ENCODE peak calls at places on chromosomes 7 and 10, in eight cellular contexts. One of them, this sample, is unnamed.
A peak's percentile ranks its signal among the peaks of the same experiment; 100 is the strongest.

GRCh38 chr7:32618987-32619386 is 123.7 kb downstream of the AVL9 start:
- DNase-seq in HFF-Myc: no peak
- DNase-seq in T-helper 1 cell: no peak
- DNase-seq in RWPE1: no peak
- DNase-seq in stimulated activated CD8-positive, alpha-beta memory T cell treated with anti-CD3 and anti-CD28 coated beads, Interleukin-7, amount 100 ng/mL, for 4 hours: no peak
- DNase-seq in GM06990: no peak
- DNase-seq in lung microvascular endothelial cell: no peak
- DNase-seq in nucleus accumbens: no peak
- DNase-seq in this sample: no peak

GRCh38 chr7:30965372-30965771 is 1.6 kb downstream of the GHRHR start:
- DNase-seq in nucleus accumbens: no peak
- DNase-seq in stimulated activated CD8-positive, alpha-beta memory T cell treated with anti-CD3 and anti-CD28 coated beads, Interleukin-7, amount 100 ng/mL, for 4 hours: no peak
- DNase-seq in HFF-Myc: no peak
- DNase-seq in T-helper 1 cell: no peak
- DNase-seq in lung microvascular endothelial cell: no peak
- DNase-seq in GM06990: no peak
- DNase-seq in RWPE1: no peak
- DNase-seq in this sample: no peak

GRCh38 chr7:42843209-42843800 is 68.6 kb downstream of the C7orf25 start:
- DNase-seq in nucleus accumbens: no peak
- DNase-seq in HFF-Myc: no peak
- DNase-seq in T-helper 1 cell: no peak
- DNase-seq in GM06990: no peak
- DNase-seq in stimulated activated CD8-positive, alpha-beta memory T cell treated with anti-CD3 and anti-CD28 coated beads, Interleukin-7, amount 100 ng/mL, for 4 hours: no peak
- DNase-seq in RWPE1: peak; percentile 53
- DNase-seq in lung microvascular endothelial cell: peak; percentile 57
- DNase-seq in this sample: no peak

GRCh38 chr7:774161-775109 is 47.4 kb upstream of the PRKAR1B start:
- DNase-seq in stimulated activated CD8-positive, alpha-beta memory T cell treated with anti-CD3 and anti-CD28 coated beads, Interleukin-7, amount 100 ng/mL, for 4 hours: peak; percentile 30
- DNase-seq in T-helper 1 cell: peak; percentile 41
- DNase-seq in GM06990: peak; percentile 56
- DNase-seq in RWPE1: peak; percentile 67
- DNase-seq in lung microvascular endothelial cell: peak; percentile 45
- DNase-seq in nucleus accumbens: peak; percentile 17
- DNase-seq in HFF-Myc: no peak
- DNase-seq in this sample: no peak

GRCh38 chr7:28708458-28708951 is 249.6 kb downstream of the TRIL start:
- DNase-seq in stimulated activated CD8-positive, alpha-beta memory T cell treated with anti-CD3 and anti-CD28 coated beads, Interleukin-7, amount 100 ng/mL, for 4 hours: no peak
- DNase-seq in lung microvascular endothelial cell: no peak
- DNase-seq in nucleus accumbens: peak; percentile 26
- DNase-seq in GM06990: no peak
- DNase-seq in HFF-Myc: no peak
- DNase-seq in RWPE1: no peak
- DNase-seq in T-helper 1 cell: no peak
- DNase-seq in this sample: no peak

GRCh38 chr7:48443051-48443450 is 271.8 kb downstream of the ABCA13 start:
- DNase-seq in GM06990: no peak
- DNase-seq in T-helper 1 cell: no peak
- DNase-seq in stimulated activated CD8-positive, alpha-beta memory T cell treated with anti-CD3 and anti-CD28 coated beads, Interleukin-7, amount 100 ng/mL, for 4 hours: no peak
- DNase-seq in nucleus accumbens: no peak
- DNase-seq in HFF-Myc: no peak
- DNase-seq in RWPE1: no peak
- DNase-seq in lung microvascular endothelial cell: no peak
- DNase-seq in this sample: no peak

GRCh38 chr10:100043796-100044195 is 34.0 kb upstream of the DNMBP start:
- DNase-seq in RWPE1: no peak
- DNase-seq in lung microvascular endothelial cell: peak; percentile 86
- DNase-seq in GM06990: no peak
- DNase-seq in T-helper 1 cell: no peak
- DNase-seq in stimulated activated CD8-positive, alpha-beta memory T cell treated with anti-CD3 and anti-CD28 coated beads, Interleukin-7, amount 100 ng/mL, for 4 hours: no peak
- DNase-seq in nucleus accumbens: no peak
- DNase-seq in HFF-Myc: peak; percentile 61
- DNase-seq in this sample: peak; percentile 30

GRCh38 chr10:128042131-128042610 is 84.1 kb downstream of the MKI67 start:
- DNase-seq in nucleus accumbens: no peak
- DNase-seq in stimulated activated CD8-positive, alpha-beta memory T cell treated with anti-CD3 and anti-CD28 coated beads, Interleukin-7, amount 100 ng/mL, for 4 hours: peak; percentile 2
- DNase-seq in HFF-Myc: no peak
- DNase-seq in GM06990: no peak
- DNase-seq in RWPE1: no peak
- DNase-seq in T-helper 1 cell: no peak
- DNase-seq in lung microvascular endothelial cell: no peak
- DNase-seq in this sample: no peak

GRCh38 chr7:29977926-29978652 is 11.5 kb downstream of the SCRN1 start:
- DNase-seq in nucleus accumbens: no peak
- DNase-seq in RWPE1: no peak
- DNase-seq in stimulated activated CD8-positive, alpha-beta memory T cell treated with anti-CD3 and anti-CD28 coated beads, Interleukin-7, amount 100 ng/mL, for 4 hours: no peak
- DNase-seq in T-helper 1 cell: no peak
- DNase-seq in GM06990: no peak
- DNase-seq in lung microvascular endothelial cell: no peak
- DNase-seq in HFF-Myc: no peak
- DNase-seq in this sample: no peak

GRCh38 chr7:44382459-44383300 is 57.3 kb upstream of the CAMK2B start:
- DNase-seq in T-helper 1 cell: no peak
- DNase-seq in nucleus accumbens: no peak
- DNase-seq in RWPE1: no peak
- DNase-seq in GM06990: no peak
- DNase-seq in lung microvascular endothelial cell: no peak
- DNase-seq in stimulated activated CD8-positive, alpha-beta memory T cell treated with anti-CD3 and anti-CD28 coated beads, Interleukin-7, amount 100 ng/mL, for 4 hours: no peak
- DNase-seq in HFF-Myc: no peak
- DNase-seq in this sample: no peak

GRCh38 chr10:101014966-101015581 is 15.5 kb downstream of the LZTS2 start:
- DNase-seq in T-helper 1 cell: no peak
- DNase-seq in nucleus accumbens: no peak
- DNase-seq in RWPE1: peak; percentile 81
- DNase-seq in lung microvascular endothelial cell: peak; percentile 39
- DNase-seq in HFF-Myc: no peak
- DNase-seq in stimulated activated CD8-positive, alpha-beta memory T cell treated with anti-CD3 and anti-CD28 coated beads, Interleukin-7, amount 100 ng/mL, for 4 hours: no peak
- DNase-seq in GM06990: no peak
- DNase-seq in this sample: peak; percentile 42

GRCh38 chr7:38840736-38841460 is 68.1 kb downstream of the VPS41 start:
- DNase-seq in stimulated activated CD8-positive, alpha-beta memory T cell treated with anti-CD3 and anti-CD28 coated beads, Interleukin-7, amount 100 ng/mL, for 4 hours: no peak
- DNase-seq in HFF-Myc: no peak
- DNase-seq in RWPE1: peak; percentile 13
- DNase-seq in GM06990: no peak
- DNase-seq in nucleus accumbens: no peak
- DNase-seq in T-helper 1 cell: no peak
- DNase-seq in lung microvascular endothelial cell: peak; percentile 38
- DNase-seq in this sample: peak; percentile 42

GRCh38 chr7:132472463-132473120 is 103.7 kb downstream of the PLXNA4 start:
- DNase-seq in lung microvascular endothelial cell: peak; percentile 65
- DNase-seq in GM06990: no peak
- DNase-seq in T-helper 1 cell: no peak
- DNase-seq in nucleus accumbens: no peak
- DNase-seq in RWPE1: peak; percentile 7
- DNase-seq in stimulated activated CD8-positive, alpha-beta memory T cell treated with anti-CD3 and anti-CD28 coated beads, Interleukin-7, amount 100 ng/mL, for 4 hours: no peak
- DNase-seq in HFF-Myc: no peak
- DNase-seq in this sample: peak; percentile 18

GRCh38 chr10:13707156-13707881 is 120.6 kb downstream of the PRPF18 start:
- DNase-seq in HFF-Myc: peak; percentile 84
- DNase-seq in nucleus accumbens: peak; percentile 19
- DNase-seq in stimulated activated CD8-positive, alpha-beta memory T cell treated with anti-CD3 and anti-CD28 coated beads, Interleukin-7, amount 100 ng/mL, for 4 hours: no peak
- DNase-seq in T-helper 1 cell: no peak
- DNase-seq in GM06990: peak; percentile 38
- DNase-seq in lung microvascular endothelial cell: peak; percentile 93
- DNase-seq in RWPE1: peak; percentile 79
- DNase-seq in this sample: peak; percentile 66

GRCh38 chr7:116863168-116863670 is 832 bp downstream of the CAPZA2 start:
- DNase-seq in HFF-Myc: no peak
- DNase-seq in T-helper 1 cell: no peak
- DNase-seq in lung microvascular endothelial cell: peak; percentile 42
- DNase-seq in RWPE1: peak; percentile 26
- DNase-seq in nucleus accumbens: no peak
- DNase-seq in GM06990: no peak
- DNase-seq in stimulated activated CD8-positive, alpha-beta memory T cell treated with anti-CD3 and anti-CD28 coated beads, Interleukin-7, amount 100 ng/mL, for 4 hours: no peak
- DNase-seq in this sample: no peak

GRCh38 chr10:12262278-12262981 is 66.4 kb downstream of the CDC123 start:
- DNase-seq in T-helper 1 cell: no peak
- DNase-seq in nucleus accumbens: no peak
- DNase-seq in RWPE1: no peak
- DNase-seq in stimulated activated CD8-positive, alpha-beta memory T cell treated with anti-CD3 and anti-CD28 coated beads, Interleukin-7, amount 100 ng/mL, for 4 hours: no peak
- DNase-seq in GM06990: no peak
- DNase-seq in HFF-Myc: no peak
- DNase-seq in lung microvascular endothelial cell: no peak
- DNase-seq in this sample: no peak

GRCh38 chr10:32650246-32650655 is 204.3 kb downstream of the CCDC7 start:
- DNase-seq in stimulated activated CD8-positive, alpha-beta memory T cell treated with anti-CD3 and anti-CD28 coated beads, Interleukin-7, amount 100 ng/mL, for 4 hours: no peak
- DNase-seq in GM06990: no peak
- DNase-seq in HFF-Myc: no peak
- DNase-seq in nucleus accumbens: no peak
- DNase-seq in T-helper 1 cell: no peak
- DNase-seq in RWPE1: no peak
- DNase-seq in lung microvascular endothelial cell: no peak
- DNase-seq in this sample: no peak

GRCh38 chr7:99843808-99844207 is 16.0 kb downstream of the CYP3A43 start:
- DNase-seq in RWPE1: peak; percentile 5
- DNase-seq in GM06990: no peak
- DNase-seq in lung microvascular endothelial cell: no peak
- DNase-seq in stimulated activated CD8-positive, alpha-beta memory T cell treated with anti-CD3 and anti-CD28 coated beads, Interleukin-7, amount 100 ng/mL, for 4 hours: no peak
- DNase-seq in nucleus accumbens: no peak
- DNase-seq in HFF-Myc: no peak
- DNase-seq in T-helper 1 cell: no peak
- DNase-seq in this sample: no peak

GRCh38 chr10:132721725-132722124 is 64.2 kb downstream of the NKX6-2 start:
- DNase-seq in stimulated activated CD8-positive, alpha-beta memory T cell treated with anti-CD3 and anti-CD28 coated beads, Interleukin-7, amount 100 ng/mL, for 4 hours: no peak
- DNase-seq in HFF-Myc: no peak
- DNase-seq in RWPE1: no peak
- DNase-seq in T-helper 1 cell: no peak
- DNase-seq in nucleus accumbens: no peak
- DNase-seq in GM06990: no peak
- DNase-seq in lung microvascular endothelial cell: no peak
- DNase-seq in this sample: peak; percentile 34

GRCh38 chr10:23540401-23540800 is 101.5 kb downstream of the OTUD1 start:
- DNase-seq in RWPE1: no peak
- DNase-seq in stimulated activated CD8-positive, alpha-beta memory T cell treated with anti-CD3 and anti-CD28 coated beads, Interleukin-7, amount 100 ng/mL, for 4 hours: no peak
- DNase-seq in nucleus accumbens: no peak
- DNase-seq in T-helper 1 cell: no peak
- DNase-seq in lung microvascular endothelial cell: no peak
- DNase-seq in GM06990: no peak
- DNase-seq in HFF-Myc: no peak
- DNase-seq in this sample: no peak

GRCh38 chr10:74039561-74040145 is 41.7 kb downstream of the VCL start:
- DNase-seq in GM06990: no peak
- DNase-seq in stimulated activated CD8-positive, alpha-beta memory T cell treated with anti-CD3 and anti-CD28 coated beads, Interleukin-7, amount 100 ng/mL, for 4 hours: no peak
- DNase-seq in RWPE1: no peak
- DNase-seq in nucleus accumbens: no peak
- DNase-seq in lung microvascular endothelial cell: peak; percentile 33
- DNase-seq in T-helper 1 cell: no peak
- DNase-seq in HFF-Myc: no peak
- DNase-seq in this sample: no peak

GRCh38 chr7:27110163-27110976 is 7.9 kb upstream of the HOXA2 start:
- DNase-seq in stimulated activated CD8-positive, alpha-beta memory T cell treated with anti-CD3 and anti-CD28 coated beads, Interleukin-7, amount 100 ng/mL, for 4 hours: no peak
- DNase-seq in T-helper 1 cell: no peak
- DNase-seq in lung microvascular endothelial cell: peak; percentile 25
- DNase-seq in nucleus accumbens: no peak
- DNase-seq in GM06990: no peak
- DNase-seq in HFF-Myc: no peak
- DNase-seq in RWPE1: peak; percentile 81
- DNase-seq in this sample: peak; percentile 56

GRCh38 chr7:90409667-90410066 is 6.4 kb downstream of the CLDN12 start:
- DNase-seq in RWPE1: no peak
- DNase-seq in lung microvascular endothelial cell: no peak
- DNase-seq in HFF-Myc: no peak
- DNase-seq in nucleus accumbens: no peak
- DNase-seq in stimulated activated CD8-positive, alpha-beta memory T cell treated with anti-CD3 and anti-CD28 coated beads, Interleukin-7, amount 100 ng/mL, for 4 hours: no peak
- DNase-seq in GM06990: no peak
- DNase-seq in T-helper 1 cell: no peak
- DNase-seq in this sample: no peak

This sample was measured in BJ.